ENCODE peak calls at places on chromosomes 13 and 19, in seven cellular contexts. G is stimulated activated naive CD8-positive, alpha-beta T cell treated with anti-CD3 and anti-CD28 coated beads, Interleukin-15, Interleukin-2, amounts not matched to agents 100 U/mL and 50 U/mL, for 24 hours; N is PC-9; P is RCC 7860; C is NCI-H345; E is T-helper 2 cell; B is stimulated activated CD8-positive, alpha-beta memory T cell treated with anti-CD3 and anti-CD28 coated beads, Interleukin-4, amount 100 ng/mL, for 1 hour. L is an unnamed sample.

GRCh38 chr13:45194081-45194939 is 6.5 kb downstream of the KCTD4 start:
- DNase-seq in E (no peak), B (no peak), C (no peak), N (no peak), P (peak; percentile 63), G (no peak), L (no peak)

GRCh38 chr19:6354098-6354674 is 7.1 kb upstream of the CLPP start:
- DNase-seq in N (no peak), G (no peak), P (no peak), B (no peak), E (no peak), C (no peak), L (no peak)

GRCh38 chr13:98483636-98484288 is 93.1 kb downstream of the STK24 start:
- DNase-seq in B (no peak), C (no peak), G (no peak), P (no peak), E (no peak), N (no peak), L (no peak)

GRCh38 chr13:21328201-21328600 is 130.9 kb downstream of the ZDHHC20 start:
- DNase-seq in P (no peak), N (no peak), E (no peak), C (no peak), B (no peak), G (no peak), L (no peak)

GRCh38 chr19:20162821-20163220 is 4.2 kb upstream of the ZNF486 start:
- DNase-seq in P (no peak), E (no peak), N (no peak), B (no peak), C (no peak), G (peak; percentile 6), L (peak; percentile 24)

GRCh38 chr19:35249146-35249847 is 495 bp downstream of the LSR start:
- DNase-seq in B (no peak), G (no peak), P (no peak), E (no peak), C (peak; percentile 55), N (no peak), L (no peak)

GRCh38 chr13:108154421-108154858 is 60.9 kb downstream of the LIG4 start:
- DNase-seq in B (no peak), G (no peak), P (no peak), C (no peak), E (no peak), N (no peak), L (no peak)

GRCh38 chr19:19820774-19821315 is 705 bp downstream of the ZNF506 start:
- DNase-seq in N (no peak), C (no peak), G (peak; percentile 22), B (no peak), E (no peak), P (no peak), L (no peak)

GRCh38 chr19:3370728-3371591 is 4.6 kb downstream of the NFIC start:
- DNase-seq in B (no peak), P (no peak), N (no peak), C (no peak), G (no peak), E (no peak), L (no peak)

GRCh38 chr13:78826312-78826711 is 167.4 kb upstream of the OBI1 start:
- DNase-seq in E (no peak), B (no peak), C (no peak), P (no peak), G (no peak), N (no peak), L (no peak)

GRCh38 chr13:50732712-50733111 is 110.8 kb downstream of the DLEU7 start:
- DNase-seq in N (peak; percentile 40), C (peak; percentile 81), G (no peak), P (no peak), E (no peak), B (no peak), L (no peak)

GRCh38 chr13:68697551-68697950 is 1410.1 kb upstream of the ATXN8OS start:
- DNase-seq in E (no peak), G (no peak), B (no peak), P (no peak), C (no peak), N (no peak), L (no peak)

GRCh38 chr13:95296326-95296939 is 4.8 kb downstream of the ABCC4 start:
- DNase-seq in N (no peak), B (no peak), G (peak; percentile 36), P (no peak), E (no peak), C (peak; percentile 3), L (peak; percentile 32)

GRCh38 chr13:25923217-25924085 is 128.4 kb downstream of the SHISA2 start:
- DNase-seq in N (no peak), B (no peak), C (no peak), G (no peak), E (no peak), P (no peak), L (no peak)

GRCh38 chr13:59834801-59835200 is 328.9 kb downstream of the DIAPH3 start:
- DNase-seq in G (no peak), C (no peak), B (no peak), E (no peak), P (no peak), N (no peak), L (no peak)

GRCh38 chr19:7500811-7501450 is 12.1 kb upstream of the PEX11G start:
- DNase-seq in C (peak; percentile 90), G (peak; percentile 70), P (no peak), N (peak; percentile 66), B (no peak), E (no peak), L (peak; percentile 75)

GRCh38 chr13:82963466-82963865 is 918.8 kb downstream of the SLITRK1 start:
- DNase-seq in B (no peak), C (no peak), N (no peak), G (no peak), P (no peak), E (no peak), L (no peak)

GRCh38 chr19:16588089-16588823 is 16.0 kb upstream of the SLC35E1 start:
- DNase-seq in G (peak; percentile 77), B (no peak), E (no peak), C (peak; percentile 33), N (no peak), P (no peak), L (peak; percentile 74)

GRCh38 chr13:50344717-50345116 is 329.5 kb downstream of the KCNRG start:
- DNase-seq in B (no peak), C (no peak), G (no peak), E (no peak), N (no peak), P (no peak), L (no peak)

GRCh38 chr13:46636451-46636850 is 83.5 kb downstream of the LRCH1 start:
- DNase-seq in C (no peak), B (no peak), N (no peak), G (no peak), P (no peak), E (no peak), L (no peak)

GRCh38 chr19:2302319-2303208 is 5.4 kb downstream of the LINGO3 start:
- DNase-seq in G (no peak), B (no peak), C (no peak), E (no peak), N (no peak), P (no peak), L (no peak)

GRCh38 chr13:98752942-98753290 is 444 bp upstream of the SLC15A1 start:
- DNase-seq in C (no peak), B (no peak), G (no peak), E (no peak), N (no peak), P (no peak), L (no peak)

GRCh38 chr19:48571378-48572162 is 19.6 kb downstream of the SULT2B1 start:
- DNase-seq in N (no peak), P (no peak), B (no peak), G (no peak), C (peak; percentile 72), E (no peak), L (no peak)

GRCh38 chr13:111575276-111575675 is 254.8 kb downstream of the TEX29 start:
- DNase-seq in E (no peak), P (no peak), G (no peak), N (no peak), C (no peak), B (no peak), L (no peak)

GRCh38 chr19:29012457-29012856 is 200.5 kb downstream of the UQCRFS1 start:
- DNase-seq in B (no peak), N (no peak), G (no peak), C (no peak), P (no peak), E (no peak), L (no peak)

GRCh38 chr13:22736084-22736767 is 444.6 kb upstream of the SGCG start:
- DNase-seq in E (no peak), C (no peak), G (no peak), B (no peak), P (no peak), N (no peak), L (no peak)

GRCh38 chr13:91882918-91883317 is 484.5 kb downstream of the GPC5 start:
- DNase-seq in C (no peak), N (no peak), P (no peak), B (no peak), E (no peak), G (no peak), L (no peak)

GRCh38 chr19:46776927-46777911 is 11.2 kb downstream of the SLC1A5 start:
- DNase-seq in N (no peak), E (no peak), C (no peak), B (no peak), P (no peak), G (peak; percentile 54), L (no peak)